ENCODE peak calls at places on chromosomes 5 and 9, in nine cellular contexts. D is IMR-90; W is H1; C is hepatocyte; K is adipocyte; I is CD8-positive, alpha-beta T cell; J is right lobe of liver; V is mesenchymal stem cell; P is colonic mucosa. M is an unnamed sample.
A peak's percentile ranks its signal among the peaks of the same experiment; 100 is the strongest.

GRCh38 chr9:90964101-90965020 is 162.7 kb downstream of the SYK start:
- DNase-seq in I (no peak), J (no peak), C (peak; percentile 47), P (peak; percentile 58), V (peak; percentile 54), K (no peak), D (no peak), W (no peak), M (no peak)

GRCh38 chr9:93229636-93230035 is 45.7 kb downstream of the WNK2 start:
- DNase-seq in V (no peak), J (no peak), W (no peak), C (no peak), P (no peak), I (no peak), D (no peak), K (no peak), M (no peak)

GRCh38 chr5:10828241-10828640 is 67.2 kb upstream of the DAP start:
- DNase-seq in I (no peak), W (no peak), K (peak; percentile 70), P (no peak), D (peak; percentile 58), V (no peak), C (no peak), J (no peak), M (no peak)

GRCh38 chr5:23139338-23140171 is 286.4 kb upstream of the CDH12 start:
- DNase-seq in J (no peak), I (no peak), D (peak; percentile 0), P (no peak), V (peak; percentile 35), W (no peak), C (peak; percentile 48), K (peak; percentile 14), M (peak; percentile 34)

GRCh38 chr5:59079622-59080620 is 497.0 kb downstream of the RAB3C start:
- DNase-seq in J (no peak), I (no peak), W (no peak), D (peak; percentile 100), K (peak; percentile 40), V (peak; percentile 99), C (peak; percentile 73), P (no peak), M (no peak)

GRCh38 chr5:180596115-180596667 is 4.9 kb upstream of the SCGB3A1 start:
- DNase-seq in I (peak; percentile 25), K (no peak), C (no peak), P (no peak), D (no peak), J (no peak), V (no peak), W (no peak), M (no peak)

GRCh38 chr5:136232316-136232715 is 39.4 kb upstream of the SMIM32 start:
- DNase-seq in I (no peak), P (no peak), K (no peak), V (no peak), D (no peak), W (no peak), J (no peak), C (no peak), M (no peak)

GRCh38 chr9:17631396-17631795 is 52.5 kb downstream of the SH3GL2 start:
- DNase-seq in K (no peak), W (no peak), C (no peak), V (no peak), I (no peak), D (peak; percentile 32), J (no peak), P (no peak), M (no peak)

GRCh38 chr5:180135967-180136641 is 64.5 kb upstream of the RNF130 start:
- DNase-seq in K (no peak), I (peak; percentile 35), V (no peak), C (no peak), W (no peak), P (no peak), D (no peak), J (peak; percentile 53), M (no peak)

GRCh38 chr9:133982971-133983720 is 9.0 kb downstream of the VAV2 start:
- DNase-seq in P (no peak), W (no peak), I (no peak), C (no peak), V (peak; percentile 27), J (peak; percentile 37), K (no peak), D (no peak), M (no peak)

GRCh38 chr9:94212091-94212490 is 47.0 kb upstream of the ZNF169 start:
- DNase-seq in K (no peak), J (no peak), C (peak; percentile 19), D (peak; percentile 74), P (no peak), V (peak; percentile 21), W (no peak), I (no peak), M (no peak)

GRCh38 chr9:127561491-127562270 is 50.4 kb upstream of the STXBP1 start:
- DNase-seq in P (peak; percentile 82), K (peak; percentile 99), C (peak; percentile 90), D (peak; percentile 99), V (peak; percentile 100), I (no peak), J (no peak), W (no peak), M (no peak)

GRCh38 chr9:123637940-123638634 is 282.1 kb downstream of the CRB2 start:
- DNase-seq in K (no peak), I (peak; percentile 54), P (no peak), V (peak; percentile 30), W (no peak), C (no peak), J (no peak), D (peak; percentile 3), M (no peak)

GRCh38 chr5:96812851-96813250 is 5.1 kb upstream of the ERAP1 start:
- DNase-seq in D (no peak), P (no peak), I (no peak), W (no peak), J (no peak), V (no peak), K (no peak), C (no peak), M (no peak)

GRCh38 chr9:134342746-134343115 is 16.5 kb downstream of the RXRA start:
- DNase-seq in V (no peak), P (no peak), K (no peak), W (no peak), D (no peak), J (no peak), C (no peak), I (no peak), M (no peak)

GRCh38 chr5:143653766-143654282 is 158.1 kb upstream of the HMHB1 start:
- DNase-seq in V (no peak), D (no peak), W (no peak), P (no peak), J (no peak), I (no peak), C (no peak), K (no peak), M (no peak)

DNA sequence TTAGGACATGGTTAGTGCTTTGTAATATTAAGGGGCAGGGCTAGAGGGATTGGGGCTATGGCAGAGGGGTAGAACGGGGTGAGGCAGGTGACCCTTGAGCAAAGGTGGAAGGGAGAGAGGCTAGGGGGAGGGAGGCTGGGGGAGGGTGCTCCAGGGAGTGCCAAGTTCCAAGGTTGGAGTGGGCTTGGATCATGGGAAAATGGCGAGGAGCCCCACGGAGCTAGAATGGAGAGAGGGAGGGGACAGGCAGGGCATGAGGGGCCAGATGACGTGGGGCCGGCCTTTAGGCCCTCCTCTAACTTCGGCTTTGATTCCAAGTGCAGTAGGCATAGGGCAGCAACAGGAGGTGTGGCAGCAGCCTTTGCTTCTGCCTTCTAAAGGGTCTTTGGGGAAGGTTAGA is 171.8 kb upstream of the PANK3 start:
- DNase-seq in V (no peak), D (no peak), J (no peak), W (no peak), C (no peak), P (no peak), I (no peak), K (no peak), M (no peak)
- H3K27me3 ChIP-seq in V (no peaks in the 10 kb centered on the region), D (no peaks in the 10 kb centered on the region), J (no peaks in the 10 kb centered on the region), W (no peaks in the 10 kb centered on the region), C (no peaks in the 10 kb centered on the region), P (no peaks in the 10 kb centered on the region), I (no peaks in the 10 kb centered on the region), K (no peaks in the 10 kb centered on the region), M (no peaks in the 10 kb centered on the region)

GRCh38 chr9:131738838-131739191 is 1.1 kb downstream of the RAPGEF1 start:
- DNase-seq in D (no peak), V (no peak), W (no peak), C (peak; percentile 73), K (no peak), J (peak; percentile 70), I (no peak), P (peak; percentile 72), M (peak; percentile 47)
- H3K4me1 ChIP-seq in D (peaks cover 24% of the 10 kb centered on the region), V (peaks cover 28% of the 10 kb centered on the region), W (peaks cover 2% of the 10 kb centered on the region), C (peaks cover 45% of the 10 kb centered on the region), K (peaks cover 42% of the 10 kb centered on the region), J (peaks cover 19% of the 10 kb centered on the region), I (peaks cover 61% of the 10 kb centered on the region), P (peaks cover 22% of the 10 kb centered on the region), M (no peaks in the 10 kb centered on the region)

GRCh38 chr5:55146543-55147151 is 13.3 kb upstream of the GPX8 start:
- DNase-seq in W (peak; percentile 80), V (peak; percentile 83), P (peak; percentile 82), D (peak; percentile 82), J (peak; percentile 71), I (peak; percentile 89), C (peak; percentile 91), K (peak; percentile 93), M (peak; percentile 88)
- H3K4me3 ChIP-seq in W (no peak overlapping the region), V (no peak overlapping the region), P (no peak overlapping the region), D (no peak overlapping the region), J (no peak overlapping the region), I (no peak overlapping the region), C (no peak overlapping the region), K (no peak overlapping the region), M (no peak overlapping the region)

GRCh38 chr5:127926974-127927373 is 156.6 kb upstream of the SLC12A2 start:
- DNase-seq in P (no peak), K (no peak), V (no peak), I (no peak), D (no peak), J (no peak), C (no peak), W (no peak), M (no peak)

GRCh38 chr5:127931396-127931795 is 152.2 kb upstream of the SLC12A2 start:
- DNase-seq in V (no peak), D (no peak), W (no peak), K (no peak), C (no peak), J (no peak), I (no peak), P (no peak), M (no peak)

GRCh38 chr5:127933348-127933747 is 150.2 kb upstream of the SLC12A2 start:
- DNase-seq in V (no peak), W (no peak), D (no peak), C (no peak), I (no peak), K (no peak), J (no peak), P (no peak), M (no peak)

GRCh38 chr5:127928053-127928452 is 155.5 kb upstream of the SLC12A2 start:
- DNase-seq in V (no peak), D (no peak), P (peak; percentile 59), J (no peak), I (no peak), C (no peak), W (no peak), K (no peak), M (no peak)

DNA sequence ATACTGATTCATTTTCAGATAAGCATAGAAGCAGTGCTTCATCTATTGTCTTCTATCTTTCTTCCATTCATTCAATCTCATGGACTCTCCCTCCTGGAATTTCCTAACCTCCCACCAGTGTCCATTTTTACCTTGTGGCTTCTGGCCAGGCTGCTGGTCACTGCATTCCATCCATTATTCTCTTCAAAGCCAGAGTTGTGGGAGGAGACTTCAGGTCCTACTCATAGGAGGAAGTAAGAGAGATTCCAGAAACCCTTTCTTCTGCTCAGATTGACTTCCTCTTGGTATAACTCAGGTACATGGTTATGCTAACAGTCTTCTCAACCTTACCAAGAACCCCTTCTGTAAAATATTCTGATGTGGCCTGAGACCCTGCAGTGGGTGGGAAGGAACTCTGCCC is 153.3 kb upstream of the SLC12A2 start:
- DNase-seq in D (peak; percentile 56), K (no peak), V (no peak), C (no peak), P (no peak), W (no peak), J (no peak), I (no peak), M (no peak)
- H3K27me3 ChIP-seq in D (no peaks in the 10 kb centered on the region), K (no peaks in the 10 kb centered on the region), V (no peaks in the 10 kb centered on the region), C (no peaks in the 10 kb centered on the region), P (no peaks in the 10 kb centered on the region), W (peaks cover 39% of the 10 kb centered on the region), J (no peaks in the 10 kb centered on the region), I (no peaks in the 10 kb centered on the region), M (no peaks in the 10 kb centered on the region)

M was measured in HAP-1.